ENCODE peak calls at places on chromosomes 12 and 14, in ten cellular contexts. L is brain microvascular endothelial cell; M is transverse colon; U is tibial artery; C is keratinocyte; V is right atrium auricular region; W is dorsolateral prefrontal cortex; S is CD8-positive, alpha-beta T cell; B is adrenal gland; O is effector memory CD4-positive, alpha-beta T cell. P is an unnamed sample.

GRCh38 chr14:99150236-99150635 is 121.8 kb downstream of the BCL11B start:
- DNase-seq in L (no peak), M (no peak), U (no peak), C (no peak), V (no peak), W (no peak), S (no peak), B (no peak), O (no peak), P (no peak)

GRCh38 chr14:104766863-104767633 is 14.1 kb downstream of the SIVA1 start:
- DNase-seq in L (no peak), M (no peak), U (no peak), C (no peak), V (no peak), W (no peak), S (no peak), B (no peak), O (no peak), P (no peak)

GRCh38 chr12:42666671-42667243 is 77.2 kb upstream of the PRICKLE1 start:
- DNase-seq in L (no peak), M (no peak), U (no peak), C (peak), V (no peak), W (no peak), S (no peak), B (no peak), O (no peak), P (no peak)

GRCh38 chr12:106107566-106107965 is 31.2 kb downstream of the NUAK1 start:
- DNase-seq in L (peak), M (no peak), U (no peak), C (no peak), V (no peak), W (no peak), S (no peak), B (no peak), O (no peak), P (peak)

GRCh38 chr12:1878695-1879094 is 39.8 kb downstream of the CACNA2D4 start:
- DNase-seq in L (no peak), M (no peak), U (no peak), C (no peak), V (peak), W (no peak), S (no peak), B (no peak), O (no peak), P (no peak)

GRCh38 chr12:72273499-72273837 is 1.3 kb downstream of the TRHDE start:
- DNase-seq in L (no peak), M (no peak), U (no peak), C (no peak), V (no peak), W (no peak), S (no peak), B (no peak), O (no peak), P (no peak)

GRCh38 chr14:105108516-105108864 is 43.3 kb upstream of the GPR132 start:
- DNase-seq in L (no peak), M (no peak), U (no peak), C (no peak), V (no peak), W (no peak), S (no peak), B (no peak), O (no peak), P (no peak)

GRCh38 chr12:57738661-57739237 is at the start of gene AGAP2:
- DNase-seq in L (no peak), M (no peak), U (no peak), C (no peak), V (no peak), W (no peak), S (peak), B (no peak), O (no peak), P (peak)

GRCh38 chr14:105867961-105868599 is 341.7 kb downstream of the TMEM121 start:
- DNase-seq in L (no peak), M (no peak), U (peak), C (no peak), V (no peak), W (peak), S (peak), B (no peak), O (no peak), P (no peak)

GRCh38 chr12:8544295-8544694 is 3.6 kb upstream of the CLEC4E start:
- DNase-seq in L (peak), M (peak), U (peak), C (peak), V (peak), W (no peak), S (peak), B (peak), O (peak), P (peak)

GRCh38 chr12:89179983-89180382 is 172.3 kb downstream of the DUSP6 start:
- DNase-seq in L (peak), M (peak), U (peak), C (peak), V (no peak), W (no peak), S (no peak), B (peak), O (no peak), P (no peak)

GRCh38 chr12:57965766-57966165 is 24.4 kb downstream of the ATP23 start:
- DNase-seq in L (no peak), M (no peak), U (no peak), C (no peak), V (no peak), W (no peak), S (no peak), B (no peak), O (no peak), P (no peak)

GRCh38 chr14:85315891-85316290 is 214.1 kb upstream of the FLRT2 start:
- DNase-seq in L (no peak), M (no peak), U (no peak), C (no peak), V (no peak), W (no peak), S (no peak), B (no peak), O (no peak), P (no peak)

GRCh38 chr14:28375295-28375694 is 391.3 kb upstream of the FOXG1 start:
- DNase-seq in L (peak), M (no peak), U (no peak), C (no peak), V (no peak), W (no peak), S (no peak), B (peak), O (no peak), P (no peak)

GRCh38 chr14:87409401-87409800 is 583.6 kb downstream of the GALC start:
- DNase-seq in L (no peak), M (no peak), U (no peak), C (no peak), V (no peak), W (no peak), S (no peak), B (no peak), O (no peak), P (no peak)

GRCh38 chr14:33551963-33552362 is 398.9 kb downstream of the EGLN3 start:
- DNase-seq in L (no peak), M (no peak), U (no peak), C (no peak), V (no peak), W (no peak), S (no peak), B (no peak), O (no peak), P (peak)

GRCh38 chr12:112121780-112122565 is 3.4 kb upstream of the TRAFD1 start:
- DNase-seq in L (peak), M (peak), U (peak), C (peak), V (peak), W (peak), S (no peak), B (peak), O (no peak), P (peak)

GRCh38 chr14:26389646-26390508 is 208.0 kb downstream of the NOVA1 start:
- DNase-seq in L (no peak), M (no peak), U (no peak), C (no peak), V (no peak), W (no peak), S (no peak), B (no peak), O (no peak), P (no peak)

GRCh38 chr12:63440063-63440462 is 228.2 kb downstream of the DPY19L2 start:
- DNase-seq in L (no peak), M (no peak), U (no peak), C (no peak), V (no peak), W (no peak), S (no peak), B (no peak), O (no peak), P (no peak)

GRCh38 chr14:105099778-105100177 is 34.5 kb upstream of the GPR132 start:
- DNase-seq in L (no peak), M (no peak), U (no peak), C (no peak), V (no peak), W (no peak), S (no peak), B (no peak), O (no peak), P (no peak)

GRCh38 chr12:33000016-33000415 is 103.4 kb upstream of the PKP2 start:
- DNase-seq in L (no peak), M (no peak), U (no peak), C (no peak), V (no peak), W (no peak), S (no peak), B (no peak), O (no peak), P (no peak)

GRCh38 chr12:22271036-22271435 is 63.5 kb downstream of the ST8SIA1 start:
- DNase-seq in L (peak), M (no peak), U (no peak), C (peak), V (no peak), W (no peak), S (no peak), B (no peak), O (no peak), P (peak)

GRCh38 chr12:22043943-22044342 is 2.1 kb upstream of the CMAS start:
- DNase-seq in L (no peak), M (no peak), U (no peak), C (no peak), V (no peak), W (no peak), S (no peak), B (no peak), O (no peak), P (no peak)

GRCh38 chr12:57008113-57008687 is 1.9 kb upstream of the ZBTB39 start:
- DNase-seq in L (peak), M (no peak), U (no peak), C (no peak), V (no peak), W (no peak), S (no peak), B (no peak), O (no peak), P (peak)

GRCh38 chr14:75595211-75595610 is 16.8 kb downstream of the FLVCR2 start:
- DNase-seq in L (peak), M (no peak), U (no peak), C (no peak), V (no peak), W (no peak), S (no peak), B (no peak), O (no peak), P (no peak)

GRCh38 chr12:4276524-4277204 is 3.1 kb downstream of the CCND2 start:
- DNase-seq in L (peak), M (peak), U (peak), C (peak), V (peak), W (no peak), S (peak), B (peak), O (peak), P (peak)

GRCh38 chr14:44109041-44109440 is 398.0 kb downstream of the FSCB start:
- DNase-seq in L (no peak), M (no peak), U (no peak), C (no peak), V (no peak), W (no peak), S (no peak), B (no peak), O (no peak), P (no peak)

GRCh38 chr14:58752280-58752679 is 114.5 kb downstream of the DACT1 start:
- DNase-seq in L (no peak), M (no peak), U (no peak), C (no peak), V (no peak), W (no peak), S (no peak), B (peak), O (no peak), P (peak)
- H3K27ac ChIP-seq in L (no peak), M (peak), U (peak), C (no peak), V (peak), W (peak), S (no peak), B (peak), O (no peak), P (no peak)

GRCh38 chr12:54415223-54415929 is 3.7 kb downstream of the ITGA5 start:
- DNase-seq in L (no peak), M (no peak), U (peak), C (no peak), V (no peak), W (no peak), S (peak), B (no peak), O (no peak), P (peak)

GRCh38 chr12:54416908-54417603 is 2.0 kb downstream of the ITGA5 start:
- DNase-seq in L (no peak), M (no peak), U (no peak), C (no peak), V (no peak), W (no peak), S (peak), B (no peak), O (no peak), P (no peak)

GRCh38 chr12:54418441-54419087 is 502 bp downstream of the ITGA5 start:
- DNase-seq in L (no peak), M (no peak), U (no peak), C (no peak), V (no peak), W (no peak), S (no peak), B (no peak), O (no peak), P (no peak)

GRCh38 chr12:54419088-54419887 is at the start of gene ITGA5:
- DNase-seq in L (peak), M (peak), U (peak), C (no peak), V (peak), W (no peak), S (peak), B (peak), O (peak), P (peak)

DNA sequence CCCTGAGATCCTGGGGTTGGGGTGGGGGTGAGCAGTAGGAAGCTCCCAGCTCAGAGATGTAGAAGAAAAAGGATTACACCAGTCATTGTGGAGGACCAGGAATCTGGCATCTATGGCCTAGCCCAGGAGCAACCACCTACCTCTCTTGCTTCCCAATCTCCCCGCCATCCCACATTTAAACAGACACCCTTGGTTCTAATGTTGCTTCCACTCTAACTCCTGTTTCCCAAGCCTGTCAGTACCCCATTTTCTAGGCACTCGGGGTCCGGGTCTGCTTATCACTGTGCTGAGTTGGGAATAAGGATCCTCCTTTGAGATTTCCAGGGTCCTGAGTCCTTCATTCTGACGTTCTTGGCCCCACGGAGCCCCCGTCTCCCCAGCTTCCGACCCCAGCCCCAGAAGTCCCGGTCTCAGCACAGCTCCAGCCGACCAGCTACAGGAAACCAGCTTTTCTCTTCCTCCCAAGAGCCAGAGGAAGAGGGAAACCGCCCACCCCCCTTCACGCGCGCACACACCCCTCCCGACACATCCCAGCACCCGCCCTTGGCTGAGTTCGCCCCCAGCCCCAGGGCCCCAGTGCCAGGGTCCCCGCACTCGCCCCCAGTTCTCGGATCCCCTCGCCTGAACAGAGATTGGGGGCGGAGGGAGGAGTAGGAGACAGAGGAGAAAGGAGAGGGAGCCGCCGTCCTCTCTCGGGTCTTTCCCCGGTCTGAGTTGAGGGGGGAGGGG is 1.2 kb downstream of the ITGA5 start:
- DNase-seq in L (no peak), M (no peak), U (no peak), C (no peak), V (no peak), W (no peak), S (peak), B (no peak), O (no peak), P (no peak)
- H3K27ac ChIP-seq in L (peak), M (peak), U (peak), C (peak), V (peak), W (no peak), S (peak), B (peak), O (peak), P (peak)

GRCh38 chr14:52902971-52903385 is 47.9 kb downstream of the FERMT2 start:
- DNase-seq in L (peak), M (no peak), U (no peak), C (no peak), V (no peak), W (no peak), S (no peak), B (peak), O (no peak), P (peak)
- H3K27ac ChIP-seq in L (peak), M (peak), U (peak), C (no peak), V (peak), W (no peak), S (no peak), B (no peak), O (no peak), P (peak)

DNA sequence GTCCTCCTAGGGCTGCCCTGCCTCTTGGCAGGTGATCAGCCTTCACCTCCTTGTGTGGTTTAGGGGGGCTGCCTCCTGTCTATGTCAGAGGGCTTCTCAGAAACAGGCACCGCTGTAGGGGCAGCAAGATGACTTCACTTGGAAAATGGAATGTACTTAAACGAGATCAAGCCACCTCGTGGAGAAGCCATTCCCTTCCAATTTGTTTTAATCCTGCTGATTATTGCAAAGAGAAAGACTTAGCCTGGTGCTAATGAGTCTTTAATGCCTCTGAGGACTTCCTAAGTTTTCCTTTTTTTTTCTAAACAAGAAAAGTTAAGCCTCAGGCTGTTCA is 62.3 kb upstream of the RFLNA start:
- DNase-seq in L (no peak), M (no peak), U (no peak), C (no peak), V (no peak), W (no peak), S (no peak), B (no peak), O (no peak), P (no peak)
- H3K27ac ChIP-seq in L (no peak), M (peak), U (no peak), C (peak), V (no peak), W (no peak), S (no peak), B (no peak), O (no peak), P (peak)

GRCh38 chr14:74377976-74378690 is 29.9 kb downstream of the VRTN start:
- DNase-seq in L (no peak), M (no peak), U (no peak), C (no peak), V (no peak), W (no peak), S (no peak), B (no peak), O (no peak), P (no peak)

GRCh38 chr14:74380172-74380571 is 31.9 kb downstream of the VRTN start:
- DNase-seq in L (no peak), M (no peak), U (no peak), C (no peak), V (no peak), W (no peak), S (no peak), B (no peak), O (no peak), P (no peak)

GRCh38 chr14:74380845-74381244 is 32.6 kb downstream of the VRTN start:
- DNase-seq in L (no peak), M (no peak), U (no peak), C (no peak), V (no peak), W (no peak), S (no peak), B (no peak), O (no peak), P (no peak)

GRCh38 chr14:74382231-74382630 is 34.0 kb downstream of the VRTN start:
- DNase-seq in L (no peak), M (no peak), U (no peak), C (no peak), V (no peak), W (no peak), S (no peak), B (no peak), O (no peak), P (no peak)
- H3K27ac ChIP-seq in L (no peak), M (no peak), U (no peak), C (no peak), V (no peak), W (no peak), S (no peak), B (no peak), O (no peak), P (no peak)

GRCh38 chr14:64960762-64961276 is 11.3 kb downstream of the RAB15 start:
- DNase-seq in L (no peak), M (no peak), U (no peak), C (no peak), V (no peak), W (no peak), S (no peak), B (no peak), O (no peak), P (no peak)
- H3K27ac ChIP-seq in L (no peak), M (no peak), U (no peak), C (no peak), V (no peak), W (no peak), S (no peak), B (no peak), O (no peak), P (no peak)

GRCh38 chr14:22841311-22841710 is 4.9 kb downstream of the MMP14 start:
- DNase-seq in L (no peak), M (no peak), U (no peak), C (no peak), V (no peak), W (no peak), S (no peak), B (no peak), O (no peak), P (no peak)
- H3K27ac ChIP-seq in L (no peak), M (peak), U (peak), C (no peak), V (no peak), W (no peak), S (no peak), B (no peak), O (no peak), P (peak)